ENCODE peak calls at places on chromosomes 4 and X, in five cellular contexts. S is ELR, G is NCI-H187 treated with DMSO at 0.1 percent for 48 hours, A is mesenteric fat pad, X is dorsolateral prefrontal cortex. M is an unnamed sample.

GRCh38 chr4:2837110-2837903 is 6.3 kb upstream of the ADD1 start:
- DNase-seq in S (no peak), G (no peak), A (peak), X (peak), M (no peak)

GRCh38 chr4:73520821-73521220 is 39.3 kb downstream of the AFM start:
- DNase-seq in S (peak), G (no peak), A (no peak), X (no peak), M (peak)

GRCh38 chr4:77110707-77111106 is 34.9 kb upstream of the CCNI start:
- DNase-seq in S (no peak), G (no peak), A (no peak), X (no peak), M (no peak)

GRCh38 chr4:146957252-146957651 is 11.6 kb upstream of the TTC29 start:
- DNase-seq in S (peak), G (no peak), A (no peak), X (no peak), M (no peak)

GRCh38 chr4:104811727-104812126 is 317.0 kb upstream of the CXXC4 start:
- DNase-seq in S (no peak), G (no peak), A (no peak), X (no peak), M (no peak)

GRCh38 chrX:74343970-74344622 is 40.1 kb downstream of the ZCCHC13 start:
- DNase-seq in S (peak), G (peak), A (no peak), X (no peak), M (peak)

GRCh38 chrX:120022763-120023162 is 54.7 kb downstream of the RHOXF2B start:
- DNase-seq in S (no peak), G (no peak), A (no peak), X (no peak), M (no peak)

GRCh38 chrX:54633641-54634040 is 103.6 kb downstream of the GNL3L start:
- DNase-seq in S (no peak), G (no peak), A (no peak), X (no peak), M (no peak)

GRCh38 chr4:15690020-15690809 is 8.6 kb downstream of the FAM200B start:
- DNase-seq in S (peak), G (no peak), A (no peak), X (no peak), M (no peak)

GRCh38 chr4:53192496-53192895 is 173.4 kb downstream of the SCFD2 start:
- DNase-seq in S (no peak), G (no peak), A (no peak), X (no peak), M (no peak)

GRCh38 chr4:152065545-152065944 is 304.7 kb upstream of the GATB start:
- DNase-seq in S (no peak), G (no peak), A (no peak), X (no peak), M (no peak)

GRCh38 chrX:45788941-45789348 is 588.3 kb upstream of the DIPK2B start:
- DNase-seq in S (no peak), G (no peak), A (no peak), X (no peak), M (no peak)

GRCh38 chr4:6107114-6107791 is 89.0 kb upstream of the C4orf50 start:
- DNase-seq in S (no peak), G (no peak), A (peak), X (no peak), M (no peak)

GRCh38 chrX:40878821-40879571 is 143.7 kb upstream of the MED14 start:
- DNase-seq in S (no peak), G (no peak), A (no peak), X (no peak), M (no peak)

GRCh38 chrX:150291014-150291413 is 72.1 kb upstream of the MAMLD1 start:
- DNase-seq in S (no peak), G (no peak), A (no peak), X (peak), M (no peak)

GRCh38 chr4:11496313-11496956 is 67.7 kb upstream of the HS3ST1 start:
- DNase-seq in S (no peak), G (no peak), A (no peak), X (no peak), M (no peak)

GRCh38 chrX:86322913-86323312 is 174.7 kb downstream of the DACH2 start:
- DNase-seq in S (no peak), G (no peak), A (no peak), X (no peak), M (no peak)

GRCh38 chr4:56976283-56976877 is 1.0 kb downstream of the NOA1 start:
- DNase-seq in S (peak), G (no peak), A (no peak), X (no peak), M (no peak)

GRCh38 chr4:80989921-80990544 is 40.5 kb upstream of the BMP3 start:
- DNase-seq in S (peak), G (peak), A (no peak), X (no peak), M (no peak)

GRCh38 chr4:121156822-121157769 is 7.0 kb downstream of the TNIP3 start:
- DNase-seq in S (peak), G (no peak), A (no peak), X (peak), M (no peak)

GRCh38 chr4:108001540-108001939 is 11.9 kb downstream of the HADH start:
- DNase-seq in S (peak), G (no peak), A (no peak), X (no peak), M (no peak)

GRCh38 chrX:114165537-114165936 is 418.3 kb upstream of the HTR2C start:
- DNase-seq in S (no peak), G (no peak), A (no peak), X (no peak), M (no peak)

GRCh38 chrX:39491548-39492297 is 606.0 kb downstream of the BCOR start:
- DNase-seq in S (no peak), G (no peak), A (no peak), X (no peak), M (no peak)

GRCh38 chrX:52271212-52271611 is 86.5 kb downstream of the MAGED4 start:
- DNase-seq in S (peak), G (no peak), A (no peak), X (no peak), M (no peak)

GRCh38 chrX:39309721-39310152 is 508.5 kb downstream of the MID1IP1 start:
- DNase-seq in S (no peak), G (no peak), A (no peak), X (no peak), M (no peak)

GRCh38 chr4:109821186-109821585 is 5.6 kb downstream of the GAR1 start:
- DNase-seq in S (no peak), G (no peak), A (no peak), X (no peak), M (no peak)

GRCh38 chrX:129748265-129748664 is 9.5 kb downstream of the XPNPEP2 start:
- DNase-seq in S (peak), G (no peak), A (no peak), X (no peak), M (no peak)

GRCh38 chrX:110181459-110182137 is 136.3 kb downstream of the AMMECR1 start:
- DNase-seq in S (no peak), G (no peak), A (no peak), X (no peak), M (no peak)

GRCh38 chrX:9928083-9928482 is 39.1 kb upstream of the CLDN34 start:
- DNase-seq in S (no peak), G (peak), A (no peak), X (peak), M (peak)

GRCh38 chr4:124936427-124936826 is 223.9 kb upstream of the ANKRD50 start:
- DNase-seq in S (no peak), G (no peak), A (no peak), X (no peak), M (no peak)

GRCh38 chr4:43693876-43694275 is 754.7 kb downstream of the KCTD8 start:
- DNase-seq in S (no peak), G (no peak), A (no peak), X (no peak), M (no peak)